ENCODE peak calls at places on chromosomes 4 and X, in seven cellular contexts. U is hippocampal formation, Y is cardiac fibroblast, W is ACHN, P is K562, V is NCI-H1092, Q is lower leg skin. O is an unnamed sample.

GRCh38 chr4:54077812-54078211 is 13.4 kb upstream of the CHIC2 start:
- DNase-seq in Y (peak; percentile 67), V (no peak), U (no peak), P (no peak), Q (no peak), W (peak; percentile 24), O (no peak)

GRCh38 chr4:10019521-10020051 is 1.7 kb downstream of the SLC2A9 start:
- DNase-seq in Q (peak; percentile 79), W (no peak), P (no peak), Y (no peak), U (no peak), V (no peak), O (no peak)

GRCh38 chr4:187294861-187295260 is 571.2 kb upstream of the FAT1 start:
- DNase-seq in P (no peak), V (no peak), Q (no peak), W (no peak), U (no peak), Y (peak; percentile 69), O (no peak)

GRCh38 chrX:38206036-38206435 is 14.6 kb downstream of the SRPX start:
- DNase-seq in Y (peak; percentile 60), W (no peak), P (no peak), U (no peak), V (no peak), Q (no peak), O (no peak)

GRCh38 chrX:15930585-15930984 is 76.0 kb upstream of the AP1S2 start:
- DNase-seq in Q (no peak), U (no peak), W (peak; percentile 8), Y (peak; percentile 66), P (no peak), V (peak; percentile 9), O (no peak)

GRCh38 chr4:14559641-14560040 is 442.6 kb upstream of the CPEB2 start:
- DNase-seq in P (no peak), Q (no peak), W (no peak), U (no peak), V (no peak), Y (no peak), O (no peak)

GRCh38 chrX:23737413-23737812 is 5.7 kb downstream of the ACOT9 start:
- DNase-seq in P (no peak), U (no peak), Y (peak; percentile 22), W (no peak), Q (no peak), V (no peak), O (no peak)

GRCh38 chr4:153081181-153081580 is 123.1 kb upstream of the TRIM2 start:
- DNase-seq in W (no peak), V (no peak), U (no peak), P (no peak), Y (no peak), Q (peak; percentile 50), O (no peak)

GRCh38 chr4:48997962-48998361 is 11.9 kb downstream of the CWH43 start:
- DNase-seq in P (no peak), W (no peak), Y (no peak), Q (no peak), U (no peak), V (no peak), O (no peak)

GRCh38 chr4:125168531-125168930 is 146.2 kb upstream of the FAT4 start:
- DNase-seq in Q (no peak), U (no peak), P (no peak), W (no peak), Y (peak; percentile 38), V (no peak), O (no peak)

GRCh38 chr4:40908297-40908696 is 158.5 kb downstream of the NSUN7 start:
- DNase-seq in Y (no peak), P (no peak), V (no peak), U (no peak), Q (peak; percentile 87), W (no peak), O (no peak)

GRCh38 chr4:183191630-183192029 is 92.6 kb downstream of the WWC2 start:
- DNase-seq in V (no peak), P (no peak), Q (no peak), W (no peak), U (no peak), Y (no peak), O (no peak)

O was measured in endothelial cell.